ENCODE peak calls at places on chromosome 12, in four cellular contexts. O is tibial artery, M is choroid plexus epithelial cell, K is bronchial epithelial cell. J is an unnamed sample.

GRCh38 chr12:69059465-69060457 is 126.8 kb upstream of the CPM start:
- DNase-seq in O (no peak), K (peak; percentile 98), M (peak; percentile 87), J (peak; percentile 93)

GRCh38 chr12:57632369-57632897 is 568 bp downstream of the B4GALNT1 start:
- DNase-seq in O (no peak), K (no peak), M (no peak), J (no peak)

GRCh38 chr12:26496170-26496569 is 300.8 kb downstream of the SSPN start:
- DNase-seq in O (no peak), M (peak; percentile 24), K (peak; percentile 100), J (peak; percentile 95)

GRCh38 chr12:19382111-19382526 is 57.2 kb upstream of the AEBP2 start:
- DNase-seq in O (no peak), M (peak; percentile 94), K (peak; percentile 87), J (peak; percentile 76)

GRCh38 chr12:22100952-22101748 is 55.1 kb downstream of the CMAS start:
- DNase-seq in M (peak; percentile 85), O (peak; percentile 60), K (peak; percentile 72), J (peak; percentile 82)

GRCh38 chr12:65427646-65428045 is 149.2 kb downstream of the MSRB3 start:
- DNase-seq in O (no peak), M (peak; percentile 23), K (no peak), J (no peak)

GRCh38 chr12:54162741-54163140 is 26.0 kb downstream of the SMUG1 start:
- DNase-seq in O (no peak), K (no peak), M (no peak), J (no peak)

GRCh38 chr12:109777544-109777943 is 55.7 kb downstream of the TRPV4 start:
- DNase-seq in O (no peak), M (peak; percentile 27), K (peak; percentile 55), J (peak; percentile 52)

GRCh38 chr12:114313910-114314309 is 92.0 kb downstream of the TBX5 start:
- DNase-seq in K (no peak), M (no peak), O (no peak), J (no peak)

GRCh38 chr12:61107118-61107517 is 1153.1 kb upstream of the USP15 start:
- DNase-seq in K (no peak), O (no peak), M (no peak), J (no peak)

GRCh38 chr12:28780096-28780495 is 369.0 kb upstream of the FAR2 start:
- DNase-seq in M (peak; percentile 86), O (no peak), K (peak; percentile 69), J (peak; percentile 80)

GRCh38 chr12:119797090-119797489 is 80.0 kb downstream of the CIT start:
- DNase-seq in M (no peak), O (no peak), K (no peak), J (no peak)

GRCh38 chr12:119229837-119230236 is 51.1 kb downstream of the HSPB8 start:
- DNase-seq in K (peak; percentile 21), O (no peak), M (peak; percentile 15), J (peak; percentile 34)

GRCh38 chr12:131852551-131853299 is 24.5 kb downstream of the MMP17 start:
- DNase-seq in K (no peak), M (no peak), O (no peak), J (no peak)

GRCh38 chr12:64687816-64688599 is 71.2 kb downstream of the GNS start:
- DNase-seq in O (no peak), M (peak; percentile 66), K (no peak), J (no peak)

GRCh38 chr12:22657538-22657937 is 32.6 kb downstream of the ETNK1 start:
- DNase-seq in K (peak; percentile 67), O (no peak), M (peak; percentile 62), J (no peak)

GRCh38 chr12:7948585-7949264 is 12.7 kb upstream of the SLC2A3 start:
- DNase-seq in K (no peak), M (no peak), O (no peak), J (no peak)

GRCh38 chr12:127245437-127245836 is 1021.5 kb upstream of the TMEM132C start:
- DNase-seq in M (peak; percentile 53), O (no peak), K (peak; percentile 60), J (peak; percentile 14)

GRCh38 chr12:107372229-107372658 is 278.9 kb upstream of the CRY1 start:
- DNase-seq in O (no peak), M (peak; percentile 74), K (peak; percentile 76), J (peak; percentile 85)

GRCh38 chr12:96578526-96579125 is 89.2 kb downstream of the CFAP54 start:
- DNase-seq in M (peak; percentile 77), K (peak; percentile 60), O (no peak), J (peak; percentile 72)

GRCh38 chr12:19263666-19264065 is 134.1 kb downstream of the PLEKHA5 start:
- DNase-seq in K (no peak), M (no peak), O (no peak), J (no peak)

GRCh38 chr12:16474801-16475200 is 127.4 kb downstream of the MGST1 start:
- DNase-seq in O (no peak), K (no peak), M (no peak), J (no peak)

GRCh38 chr12:109016978-109017377 is 3.9 kb downstream of the SVOP start:
- DNase-seq in K (no peak), O (no peak), M (no peak), J (no peak)

GRCh38 chr12:4027412-4027811 is 154.2 kb upstream of the PARP11 start:
- DNase-seq in O (no peak), K (no peak), M (no peak), J (no peak)

GRCh38 chr12:64560395-64561301 is 49.6 kb upstream of the RASSF3 start:
- DNase-seq in K (peak; percentile 89), M (peak; percentile 98), O (no peak), J (peak; percentile 86)

GRCh38 chr12:97754306-97754705 is 291.7 kb downstream of the RMST start:
- DNase-seq in O (no peak), K (no peak), M (no peak), J (no peak)

GRCh38 chr12:123937707-123938600 is 34.7 kb downstream of the CCDC92 start:
- DNase-seq in O (no peak), K (no peak), M (peak; percentile 31), J (no peak)

GRCh38 chr12:11822071-11822818 is 172.8 kb downstream of the ETV6 start:
- DNase-seq in O (no peak), K (peak; percentile 52), M (peak; percentile 85), J (peak; percentile 56)

GRCh38 chr12:108804361-108804949 is 52.9 kb downstream of the SSH1 start:
- DNase-seq in O (peak; percentile 70), M (peak; percentile 98), K (no peak), J (no peak)

GRCh38 chr12:12939888-12940287 is 12.1 kb downstream of the GPRC5D start:
- DNase-seq in K (no peak), M (no peak), O (no peak), J (no peak)

GRCh38 chr12:50932787-50933280 is 19.5 kb upstream of the HIGD1C start:
- DNase-seq in M (peak; percentile 13), O (no peak), K (peak; percentile 26), J (peak; percentile 52)

GRCh38 chr12:132658149-132658905 is 28.8 kb downstream of the POLE start:
- DNase-seq in O (no peak), M (no peak), K (no peak), J (no peak)

GRCh38 chr12:128969480-128970055 is 116.3 kb downstream of the GLT1D1 start:
- DNase-seq in O (no peak), K (no peak), M (peak; percentile 20), J (no peak)
- TF ChIP-seq CTCF in O (no peak), K (no peak), M (peak; percentile 53), J (peak; percentile 35)

GRCh38 chr12:5493018-5493417 is 61.1 kb downstream of the NTF3 start:
- DNase-seq in O (no peak), K (no peak), M (no peak), J (no peak)
- TF ChIP-seq CTCF in O (no peak), K (no peak), M (no peak), J (no peak)

GRCh38 chr12:49868952-49869815 is 26.3 kb upstream of the BCDIN3D start:
- DNase-seq in O (peak; percentile 86), K (no peak), M (peak; percentile 98), J (no peak)
- TF ChIP-seq CTCF in O (no peak), K (no peak), M (no peak), J (no peak)

DNA sequence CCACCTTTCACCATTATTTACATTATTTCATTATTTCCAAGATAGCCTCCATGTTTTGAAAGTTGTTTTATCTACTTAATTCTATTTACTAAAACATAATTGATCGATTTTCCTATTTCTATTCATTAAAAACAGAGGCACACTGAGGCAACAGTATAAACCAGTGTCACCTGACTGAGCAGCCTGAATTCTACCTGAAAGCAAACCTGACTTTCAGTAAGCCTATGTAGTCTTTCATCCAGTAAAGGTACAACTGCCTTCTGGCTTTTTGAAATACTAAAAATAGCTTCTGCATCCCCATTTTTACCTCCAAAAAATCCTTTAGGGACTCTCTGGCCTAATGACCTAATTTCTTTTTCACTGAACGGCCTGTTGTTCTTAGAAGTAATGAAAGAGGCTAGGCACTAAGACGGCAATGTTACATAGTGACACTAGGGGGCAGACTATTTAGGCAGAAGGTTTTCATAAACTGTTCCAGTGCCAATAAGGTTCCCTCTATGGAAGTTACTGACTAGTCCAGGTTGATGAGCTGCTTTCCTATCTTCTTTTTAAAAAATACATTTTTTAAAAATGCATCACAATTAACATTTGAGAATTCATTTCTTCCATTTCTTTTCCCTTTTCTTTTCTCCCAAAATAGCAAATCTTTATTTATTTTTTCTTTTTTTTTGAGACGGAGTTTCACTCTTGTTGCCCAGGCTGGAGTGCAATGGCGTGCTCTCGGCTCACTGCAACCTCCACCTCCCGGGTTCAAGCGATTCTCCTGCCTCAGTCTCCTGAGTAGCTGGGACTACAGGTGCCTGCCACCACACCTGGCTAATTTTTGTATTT is 17.5 kb downstream of the ANAPC5 start:
- DNase-seq in M (peak; percentile 87), K (peak; percentile 76), O (no peak), J (peak; percentile 66)
- TF ChIP-seq CTCF in M (peak; percentile 81), K (peak; percentile 77), O (peak; percentile 84), J (peak; percentile 67)

DNA sequence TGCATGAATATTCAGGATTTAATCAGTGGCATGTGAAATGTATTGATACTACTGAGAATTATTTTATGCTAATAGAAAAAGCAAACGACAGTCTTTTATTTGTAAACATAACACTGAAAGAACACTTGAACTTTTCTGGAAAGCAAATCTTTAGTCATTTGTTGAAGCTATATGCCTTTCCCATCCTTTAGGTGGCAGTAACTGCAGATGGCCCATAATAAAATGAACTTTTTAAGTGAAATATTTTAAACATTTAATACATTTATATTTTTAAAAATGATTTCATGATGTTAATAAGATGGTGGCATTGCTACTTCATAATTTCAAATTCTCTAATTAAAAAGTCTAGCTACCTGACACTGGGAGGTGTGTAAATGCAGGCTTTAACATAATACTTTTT is 13.9 kb upstream of the KRR1 start:
- DNase-seq in K (no peak), M (peak; percentile 49), O (no peak), J (no peak)
- TF ChIP-seq CTCF in K (no peak), M (peak; percentile 64), O (no peak), J (peak; percentile 4)

DNA sequence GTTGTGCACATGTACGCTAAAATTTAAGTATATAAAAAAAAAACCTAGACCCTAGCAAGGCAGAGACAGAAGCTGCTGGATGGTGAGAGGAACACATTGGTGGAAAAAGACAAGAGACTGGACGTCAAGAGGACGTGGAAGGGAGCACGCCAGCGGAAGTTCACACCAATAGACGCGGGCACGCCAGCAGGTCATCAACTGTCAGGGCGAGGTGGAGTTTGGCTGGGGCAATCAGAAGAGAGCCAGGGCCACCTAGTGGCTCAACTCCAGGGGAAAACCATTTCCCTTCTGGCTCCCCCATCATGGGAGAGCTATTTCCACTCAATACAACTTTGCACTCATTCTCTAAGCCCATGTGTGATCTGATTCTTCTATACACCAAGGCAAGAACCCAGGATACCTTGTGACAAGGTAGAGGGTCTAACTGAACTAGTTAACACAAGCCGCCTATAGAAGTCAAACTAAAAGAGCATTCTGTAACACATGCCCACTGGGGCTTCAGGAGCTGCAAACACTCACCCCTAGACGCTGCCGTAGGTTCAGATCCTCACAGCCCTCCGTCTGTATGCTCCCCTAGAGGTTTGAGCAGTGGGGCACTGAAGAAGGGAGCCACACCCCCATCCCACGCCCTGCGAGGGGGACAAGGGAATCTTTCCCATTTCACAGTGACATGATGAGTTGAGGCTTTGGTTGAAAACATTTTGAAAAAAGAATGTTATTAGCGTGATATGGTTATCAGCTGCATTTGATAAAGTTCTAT is 702.7 kb downstream of the TMTC2 start:
- DNase-seq in O (no peak), M (no peak), K (no peak), J (peak; percentile 3)
- TF ChIP-seq CTCF in O (no peak), M (peak; percentile 28), K (peak; percentile 42), J (no peak)

J was measured in MCF 10A.